ENCODE peak calls at places on chromosomes 4 and X, in four cellular contexts. I, P, J and N are unnamed samples.

GRCh38 chr4:184261246-184261645 is 43.6 kb upstream of the ENPP6 start:
- DNase-seq in I (no peak), J (no peak), P (no peak), N (no peak)

GRCh38 chr4:13302876-13303275 is 181.3 kb downstream of the RAB28 start:
- DNase-seq in I (no peak), J (no peak), P (no peak), N (no peak)

GRCh38 chrX:1401611-1402430 is 9.9 kb upstream of the SLC25A6 start:
- DNase-seq in P (no peak), I (no peak), J (no peak), N (no peak)

GRCh38 chr4:116066711-116067245 is 953.4 kb upstream of the NDST4 start:
- DNase-seq in I (no peak), J (peak; percentile 43), P (no peak), N (no peak)

GRCh38 chrX:45775462-45775861 is 574.8 kb upstream of the DIPK2B start:
- DNase-seq in I (peak; percentile 81), P (peak; percentile 66), J (no peak), N (peak; percentile 71)

GRCh38 chr4:17030543-17030942 is 132.1 kb upstream of the LDB2 start:
- DNase-seq in I (peak; percentile 96), J (no peak), P (no peak), N (peak; percentile 75)

GRCh38 chr4:110073045-110073845 is 125.2 kb downstream of the ELOVL6 start:
- DNase-seq in J (no peak), I (peak; percentile 11), P (no peak), N (peak; percentile 61)

GRCh38 chrX:149510386-149510785 is 5.3 kb upstream of the IDS start:
- DNase-seq in J (no peak), P (no peak), I (no peak), N (peak; percentile 36)

GRCh38 chrX:51002160-51002632 is 91.7 kb downstream of the BMP15 start:
- DNase-seq in P (no peak), J (no peak), I (no peak), N (no peak)

GRCh38 chrX:17361620-17362019 is 13.4 kb upstream of the NHS start:
- DNase-seq in P (no peak), I (no peak), J (peak; percentile 63), N (no peak)

GRCh38 chr4:26907731-26908599 is 47.3 kb downstream of the STIM2 start:
- DNase-seq in P (no peak), J (no peak), I (no peak), N (no peak)

GRCh38 chr4:93983133-93983532 is 154.6 kb downstream of the ATOH1 start:
- DNase-seq in J (no peak), P (no peak), I (no peak), N (no peak)

GRCh38 chr4:46179356-46179755 is 55.5 kb upstream of the GABRG1 start:
- DNase-seq in P (no peak), I (no peak), J (no peak), N (no peak)

GRCh38 chr4:92447265-92447905 is 143.6 kb downstream of the GRID2 start:
- DNase-seq in I (no peak), J (no peak), P (no peak), N (peak; percentile 9)

GRCh38 chr4:7960790-7961655 is 21.4 kb upstream of the AFAP1 start:
- DNase-seq in J (no peak), I (peak; percentile 100), P (peak; percentile 77), N (peak; percentile 99)

GRCh38 chr4:68874507-68874906 is 58.7 kb downstream of the UGT2B10 start:
- DNase-seq in J (no peak), P (no peak), I (no peak), N (no peak)
- H3K4me1 ChIP-seq in J (no peaks in the 10 kb centered on the region), P (no peaks in the 10 kb centered on the region), I (no peaks in the 10 kb centered on the region), N (no peaks in the 10 kb centered on the region)

DNA sequence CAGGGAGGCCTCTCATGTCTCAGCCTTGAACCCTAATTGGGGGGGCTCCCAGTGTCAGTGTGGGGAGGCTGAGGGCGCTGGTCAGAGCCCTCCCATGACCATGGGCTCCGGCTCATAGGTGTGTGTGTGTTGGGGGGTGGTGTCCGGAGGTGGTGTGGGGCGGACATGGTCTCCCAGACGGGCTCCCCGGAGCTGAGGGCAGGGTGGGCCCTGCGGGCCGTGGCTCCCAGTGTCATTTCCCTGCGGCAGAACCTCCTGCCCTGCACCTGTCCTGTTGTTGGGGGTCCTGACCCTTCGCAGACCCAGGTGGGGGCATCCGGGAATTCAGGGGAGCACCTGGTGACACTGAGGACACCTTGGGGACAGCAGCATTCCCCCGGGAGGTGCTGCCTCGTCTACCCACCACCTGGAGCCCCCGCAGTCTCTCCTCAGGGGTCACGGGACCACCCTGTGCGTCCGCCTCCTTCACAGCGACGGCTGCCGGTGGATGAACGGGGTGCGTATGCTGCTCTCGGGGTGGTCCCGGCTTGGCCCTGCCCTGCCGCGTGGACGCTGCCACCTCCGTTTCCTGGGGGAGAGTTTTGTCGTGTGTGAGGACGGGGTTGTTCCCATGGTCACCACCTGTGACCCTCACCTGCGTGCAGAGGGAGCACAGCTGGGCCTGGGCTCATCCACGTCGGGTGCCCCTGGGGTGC is 14.5 kb upstream of the GTPBP6 start:
- DNase-seq in P (no peak), I (no peak), J (no peak), N (no peak)
- H3K23ac ChIP-seq in P (no peak overlapping the region), I (no peak overlapping the region), J (no peak overlapping the region), N (no peak overlapping the region)

DNA sequence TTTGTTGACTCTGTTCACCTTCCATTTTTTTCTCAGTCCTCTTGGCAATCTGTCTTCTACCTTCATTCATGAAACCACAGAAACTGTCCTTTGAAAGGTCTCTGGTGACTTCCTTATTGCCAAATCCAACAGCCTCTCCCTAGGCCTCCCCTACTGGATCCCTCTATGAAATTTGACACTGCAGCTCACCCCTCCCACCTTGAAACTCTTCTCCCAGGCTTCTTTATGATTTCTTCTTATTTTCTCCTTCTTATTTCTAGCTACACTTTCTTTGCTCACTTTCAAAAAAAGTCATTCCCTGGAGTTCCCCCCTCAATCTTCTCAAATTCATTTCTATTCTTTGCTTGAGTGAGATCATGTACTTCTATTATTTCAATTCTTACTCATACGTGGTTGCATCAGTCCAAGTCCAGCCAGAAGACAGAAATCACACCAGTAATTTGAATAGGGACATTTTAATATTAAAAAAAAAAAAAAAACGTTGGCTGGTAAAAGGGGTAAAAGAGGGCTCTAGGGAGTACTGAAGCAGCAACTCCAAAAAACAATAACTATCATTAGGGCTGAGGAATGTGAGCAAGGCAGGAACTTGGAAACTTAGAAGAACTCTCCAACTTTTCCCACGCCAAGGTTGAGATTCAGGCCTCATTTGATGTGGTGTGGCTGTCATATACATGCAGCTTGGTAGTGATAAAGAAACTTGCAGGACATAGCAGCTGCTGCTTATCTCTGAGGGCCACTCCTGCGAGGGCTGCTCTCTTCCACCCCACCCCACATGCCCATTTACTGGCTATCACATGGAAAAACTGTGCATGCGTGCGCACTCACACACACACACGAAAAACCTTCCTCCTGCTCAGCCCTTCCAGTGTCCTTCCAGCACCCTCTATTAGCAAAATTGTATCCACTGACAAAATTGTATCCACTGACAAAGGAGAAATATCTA is 169.8 kb upstream of the GALNT7 start:
- DNase-seq in J (no peak), P (no peak), I (peak; percentile 79), N (peak; percentile 53)
- H3K4ac ChIP-seq in J (no peak overlapping the region), P (no peak overlapping the region), I (peak overlapping the region; percentile 77), N (no peak overlapping the region)

GRCh38 chr4:84690481-84690880 is 107.6 kb downstream of the CDS1 start:
- DNase-seq in J (no peak), I (peak; percentile 3), P (no peak), N (peak; percentile 38)
- H3K4me1 ChIP-seq in J (no peaks in the 10 kb centered on the region), I (peaks cover 14% of the 10 kb centered on the region), P (peaks cover 4% of the 10 kb centered on the region), N (peaks cover 8% of the 10 kb centered on the region)

DNA sequence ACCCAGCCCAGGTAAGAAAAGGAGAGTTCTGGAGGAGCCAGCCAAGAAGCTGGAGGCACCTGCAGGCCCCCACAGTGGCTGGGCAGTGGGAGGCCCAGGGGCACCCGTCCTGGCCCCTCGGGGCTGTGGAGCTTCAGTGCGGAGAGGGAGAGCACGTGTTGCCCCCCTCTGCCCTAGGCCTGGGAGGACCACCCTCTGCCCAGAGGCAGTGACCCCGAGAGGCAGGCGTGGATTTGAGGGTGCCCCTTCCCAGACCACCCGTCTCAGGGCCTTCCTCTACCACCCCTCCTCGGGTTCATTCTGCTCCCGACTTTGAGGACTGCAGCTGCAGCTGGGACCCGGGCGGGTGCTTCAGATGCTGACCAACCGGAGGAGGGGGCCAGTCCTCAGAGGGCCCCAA is 12.1 kb upstream of the HGFAC start:
- DNase-seq in J (no peak), P (no peak), I (no peak), N (no peak)
- H3K23ac ChIP-seq in J (no peak overlapping the region), P (no peak overlapping the region), I (no peak overlapping the region), N (no peak overlapping the region)